ENCODE peak calls at places on chromosome 20, in nine cellular contexts. R is breast epithelium; Z is CD4-positive, CD25-positive, alpha-beta regulatory T cell; W is tibial nerve; K is cardiac muscle cell; F is psoas muscle; J is left ventricle myocardium inferior; Q is IMR-90; G is ovary. V is an unnamed sample. For H3K4me1, the result is how much of the 10 kb centered on the place peaks cover.

GRCh38 chr20:5818346-5818681 is 68.1 kb downstream of the SHLD1 start:
- DNase-seq in R (no peak), K (no peak), F (no peak), W (no peak), G (no peak), J (no peak), Q (no peak), Z (no peak), V (no peak)

GRCh38 chr20:8305449-8305978 is 173.4 kb downstream of the PLCB1 start:
- DNase-seq in Q (peak), W (no peak), G (peak), J (peak), R (no peak), Z (peak), K (peak), F (peak), V (peak)

GRCh38 chr20:45896641-45897161 is 5.6 kb downstream of the CTSA start:
- DNase-seq in R (no peak), W (no peak), G (no peak), F (no peak), J (no peak), K (no peak), Q (no peak), Z (no peak), V (peak)

GRCh38 chr20:3237958-3238615 is 903 bp downstream of the SLC4A11 start:
- DNase-seq in R (no peak), Q (no peak), G (no peak), Z (no peak), W (no peak), J (no peak), K (no peak), F (no peak), V (no peak)

GRCh38 chr20:34604980-34605788 is 46.7 kb downstream of the MAP1LC3A start:
- DNase-seq in Z (no peak), R (no peak), K (peak), F (no peak), J (no peak), W (no peak), G (no peak), Q (peak), V (no peak)

GRCh38 chr20:13221673-13222318 is 722 bp downstream of the ISM1 start:
- DNase-seq in K (peak), J (peak), Q (peak), F (peak), W (no peak), G (no peak), R (peak), Z (peak), V (peak)

GRCh38 chr20:329325-329695 is 4.0 kb downstream of the SOX12 start:
- DNase-seq in G (no peak), F (no peak), Q (no peak), R (no peak), W (no peak), J (no peak), Z (no peak), K (no peak), V (no peak)

GRCh38 chr20:22546344-22546743 is 38.0 kb downstream of the FOXA2 start:
- DNase-seq in W (no peak), Z (no peak), J (no peak), F (no peak), G (no peak), K (no peak), R (no peak), Q (no peak), V (no peak)

GRCh38 chr20:51697119-51697826 is 70.9 kb downstream of the ATP9A start:
- DNase-seq in K (peak), Z (no peak), J (no peak), G (no peak), W (no peak), R (no peak), Q (peak), F (no peak), V (no peak)

GRCh38 chr20:54221996-54222890 is 14.4 kb downstream of the PFDN4 start:
- DNase-seq in F (no peak), J (no peak), G (no peak), W (no peak), Z (no peak), Q (no peak), K (no peak), R (no peak), V (no peak)

GRCh38 chr20:62239278-62239879 is 1.1 kb downstream of the OSBPL2 start:
- DNase-seq in F (no peak), K (no peak), R (no peak), W (no peak), Z (no peak), Q (no peak), J (no peak), G (no peak), V (no peak)

GRCh38 chr20:17693534-17694001 is 6.2 kb upstream of the BANF2 start:
- DNase-seq in Z (no peak), K (no peak), F (no peak), R (peak), J (no peak), G (no peak), Q (no peak), W (no peak), V (no peak)

GRCh38 chr20:19986419-19986818 is 30.7 kb upstream of the NAA20 start:
- DNase-seq in W (no peak), G (peak), J (no peak), K (peak), Q (peak), F (no peak), R (no peak), Z (no peak), V (no peak)

GRCh38 chr20:8547035-8547649 is 415.1 kb downstream of the PLCB1 start:
- DNase-seq in J (no peak), W (no peak), Z (no peak), K (no peak), G (no peak), Q (no peak), R (no peak), F (no peak), V (no peak)

GRCh38 chr20:39916236-39916635 is 772.8 kb downstream of the MAFB start:
- DNase-seq in G (no peak), F (no peak), K (no peak), Z (no peak), R (no peak), Q (no peak), W (no peak), J (no peak), V (no peak)

GRCh38 chr20:24823176-24823575 is 125.9 kb upstream of the CST7 start:
- DNase-seq in F (no peak), K (no peak), W (no peak), R (no peak), J (no peak), Z (no peak), G (no peak), Q (no peak), V (no peak)

GRCh38 chr20:20412750-20413149 is 44.8 kb downstream of the INSM1 start:
- DNase-seq in J (no peak), Z (no peak), R (no peak), G (no peak), K (no peak), W (no peak), F (no peak), Q (no peak), V (no peak)

GRCh38 chr20:431012-431904 is 23.2 kb downstream of the RBCK1 start:
- DNase-seq in G (no peak), R (peak), J (peak), K (peak), Q (peak), Z (peak), W (no peak), F (peak), V (peak)

GRCh38 chr20:57301026-57301425 is 28.6 kb upstream of the SPO11 start:
- DNase-seq in J (no peak), F (no peak), Z (no peak), G (no peak), R (no peak), W (no peak), K (no peak), Q (no peak), V (no peak)

GRCh38 chr20:62542862-62543261 is 67.1 kb upstream of the GATA5 start:
- DNase-seq in G (no peak), R (no peak), J (no peak), Q (no peak), K (no peak), F (no peak), W (no peak), Z (no peak), V (no peak)

GRCh38 chr20:31496761-31497295 is 17.4 kb upstream of the HM13 start:
- DNase-seq in Z (no peak), G (peak), W (peak), J (peak), F (peak), K (peak), Q (no peak), R (peak), V (peak)

GRCh38 chr20:40565681-40566040 is 123.4 kb downstream of the MAFB start:
- DNase-seq in Z (no peak), G (no peak), R (no peak), Q (no peak), K (no peak), F (no peak), J (no peak), W (no peak), V (no peak)

GRCh38 chr20:61394088-61394822 is 142.2 kb downstream of the CDH4 start:
- DNase-seq in G (no peak), J (no peak), K (no peak), Q (no peak), W (no peak), R (no peak), Z (no peak), F (no peak), V (no peak)

GRCh38 chr20:19688031-19688806 is 69.8 kb upstream of the RIN2 start:
- DNase-seq in F (peak), J (peak), W (peak), R (peak), K (peak), Z (no peak), G (peak), Q (peak), V (peak)

GRCh38 chr20:21099653-21100589 is 6.2 kb downstream of the LINC00237 start:
- DNase-seq in W (no peak), G (no peak), K (peak), Z (peak), J (peak), R (no peak), Q (peak), F (peak), V (peak)

GRCh38 chr20:56630086-56630493 is 984 bp downstream of the TFAP2C start:
- DNase-seq in F (no peak), K (peak), Q (no peak), Z (no peak), R (peak), W (no peak), G (no peak), J (no peak), V (peak)

GRCh38 chr20:16707674-16708073 is 22.2 kb upstream of the SNRPB2 start:
- DNase-seq in G (no peak), W (no peak), Z (no peak), J (no peak), K (no peak), F (no peak), Q (no peak), R (no peak), V (no peak)

GRCh38 chr20:38523697-38524096 is 51.1 kb downstream of the RALGAPB start:
- DNase-seq in Q (peak), R (no peak), G (no peak), F (no peak), J (no peak), Z (no peak), W (no peak), K (peak), V (no peak)

GRCh38 chr20:63846128-63846771 is 15.0 kb upstream of the ABHD16B start:
- DNase-seq in K (peak), G (peak), R (no peak), W (no peak), Z (no peak), J (peak), Q (no peak), F (peak), V (peak)

GRCh38 chr20:34010405-34010895 is 16.7 kb downstream of the RALY start:
- DNase-seq in W (no peak), Z (no peak), Q (no peak), F (no peak), G (no peak), K (peak), J (no peak), R (no peak), V (no peak)

GRCh38 chr20:56949318-56949717 is 317.1 kb downstream of the BMP7 start:
- DNase-seq in R (no peak), Z (no peak), F (no peak), Q (no peak), K (no peak), J (no peak), W (no peak), G (no peak), V (no peak)

GRCh38 chr20:7744411-7744810 is 195.8 kb downstream of the HAO1 start:
- DNase-seq in R (no peak), G (no peak), J (no peak), F (no peak), K (peak), Z (no peak), W (no peak), Q (peak), V (no peak)

GRCh38 chr20:41607791-41608190 is 10.4 kb downstream of the CHD6 start:
- DNase-seq in R (no peak), J (no peak), Q (no peak), W (no peak), K (no peak), G (no peak), Z (no peak), F (no peak), V (no peak)

GRCh38 chr20:25300496-25301170 is 52.7 kb downstream of the PYGB start:
- DNase-seq in Z (no peak), R (no peak), W (no peak), G (no peak), K (no peak), Q (peak), F (no peak), J (no peak), V (no peak)

GRCh38 chr20:4469910-4470309 is 251.8 kb upstream of the PRND start:
- DNase-seq in Q (no peak), F (no peak), G (no peak), J (no peak), R (no peak), W (no peak), Z (no peak), K (no peak), V (no peak)
- H3K27ac ChIP-seq in Q (peak), F (no peak), G (no peak), J (no peak), R (no peak), W (no peak), Z (no peak), K (no peak), V (no peak)

GRCh38 chr20:47459344-47460073 is 42.2 kb upstream of the NCOA3 start:
- DNase-seq in Q (no peak), J (no peak), F (no peak), R (no peak), G (no peak), W (no peak), Z (no peak), K (no peak), V (no peak)
- H3K4me1 ChIP-seq in Q (under half), J (under half), F (under half), R (under half), G (under half), W (under half), Z (under half), K (under half), V (under half)

DNA sequence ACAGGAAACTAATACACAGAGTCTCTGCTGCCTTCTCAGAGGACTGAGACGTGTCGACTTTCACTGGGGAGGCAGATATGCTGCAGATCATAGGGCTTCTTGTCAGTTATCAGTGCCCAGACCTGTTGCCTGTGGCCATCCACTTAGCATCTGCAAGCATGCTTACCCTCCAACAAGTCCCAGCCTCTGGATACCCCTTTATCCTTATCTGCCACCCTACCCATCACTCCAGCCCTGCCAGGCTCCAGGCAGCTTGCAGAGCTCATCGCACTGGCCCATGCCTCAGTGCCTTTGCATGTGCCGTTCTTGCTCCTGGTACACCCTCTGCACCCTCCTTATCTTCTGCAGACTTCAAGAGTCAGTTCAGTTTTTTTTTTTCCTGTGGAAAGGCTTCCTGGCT is 119.2 kb downstream of the TOX2 start:
- DNase-seq in J (no peak), R (no peak), F (no peak), W (no peak), G (no peak), K (no peak), Z (no peak), Q (no peak), V (no peak)
- H3K27ac ChIP-seq in J (no peak), R (no peak), F (no peak), W (no peak), G (no peak), K (no peak), Z (no peak), Q (no peak), V (no peak)

DNA sequence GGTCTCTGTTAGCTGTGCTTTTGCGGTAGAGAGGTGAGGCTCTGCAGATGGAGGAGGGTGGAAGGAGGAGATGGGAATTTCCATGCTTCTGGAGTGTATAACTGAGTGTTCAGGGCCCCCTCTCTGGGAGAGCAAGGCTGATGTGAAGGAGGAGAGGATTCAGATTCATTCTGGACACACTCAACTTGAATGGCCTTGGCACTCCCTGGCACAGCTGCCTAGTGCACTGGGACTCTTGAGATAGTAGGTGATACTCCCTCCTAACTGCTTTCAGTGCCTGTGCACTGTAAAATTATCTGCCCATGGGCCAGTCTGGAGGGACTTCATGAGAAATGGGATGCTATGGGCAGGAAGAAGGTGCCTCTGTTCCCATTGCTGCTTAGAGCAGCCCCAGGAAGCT is 54.2 kb upstream of the MYL9 start:
- DNase-seq in R (no peak), K (no peak), W (no peak), G (no peak), F (no peak), Q (no peak), Z (no peak), J (no peak), V (peak)
- H3K4me1 ChIP-seq in R (under half), K (under half), W (half or more), G (under half), F (half or more), Q (under half), Z (under half), J (half or more), V (under half)

GRCh38 chr20:50313223-50313820 is 122.7 kb downstream of the CEBPB start:
- DNase-seq in W (no peak), K (no peak), J (no peak), G (no peak), R (no peak), Q (peak), Z (no peak), F (no peak), V (no peak)
- H3K27ac ChIP-seq in W (peak), K (no peak), J (peak), G (peak), R (peak), Q (peak), Z (no peak), F (no peak), V (peak)

V was measured in right cardiac atrium.